ENCODE peak calls at places on chromosomes 7 and 10, in nine cellular contexts. F is brain microvascular endothelial cell; H is naive thymus-derived CD8-positive, alpha-beta T cell; C is activated naive CD4-positive, alpha-beta T cell treated with anti-CD3 and anti-CD28 coated beads for 36 hours; S is midbrain; B is cardiac septum; K is activated T-cell treated with anti-CD3 and anti-CD28 coated beads for 4 hours; P is stimulated activated CD8-positive, alpha-beta memory T cell treated with anti-CD3 and anti-CD28 coated beads, Interleukin-2, amount 100 ng/mL, for 48 hours; Q is AG10803. Z is an unnamed sample.

GRCh38 chr10:91598211-91598981 is 34.5 kb downstream of the PPP1R3C start:
- DNase-seq in P (no peak), S (no peak), B (no peak), Q (peak), C (no peak), H (no peak), F (peak), K (no peak), Z (no peak)

GRCh38 chr10:73865459-73866442 is 8.6 kb downstream of the CAMK2G start:
- DNase-seq in Q (no peak), K (no peak), S (no peak), B (peak), F (no peak), C (peak), H (peak), P (peak), Z (no peak)

GRCh38 chr10:6347391-6347951 is 144.7 kb downstream of the PFKFB3 start:
- DNase-seq in H (no peak), Q (peak), S (peak), F (no peak), C (peak), B (no peak), K (peak), P (peak), Z (no peak)

GRCh38 chr10:9301148-9301547 is 1246.7 kb downstream of the GATA3 start:
- DNase-seq in S (peak), H (no peak), F (no peak), P (no peak), K (no peak), C (no peak), B (no peak), Q (no peak), Z (no peak)

GRCh38 chr7:132491546-132491945 is 84.7 kb downstream of the PLXNA4 start:
- DNase-seq in P (no peak), F (no peak), H (no peak), C (no peak), S (no peak), B (no peak), K (no peak), Q (no peak), Z (no peak)

GRCh38 chr7:132161231-132161915 is 414.9 kb downstream of the PLXNA4 start:
- DNase-seq in B (no peak), Q (peak), F (no peak), H (no peak), C (no peak), K (no peak), P (no peak), S (peak), Z (no peak)

GRCh38 chr7:27165089-27165654 is at the start of gene HOXA9:
- DNase-seq in C (no peak), S (no peak), Q (peak), B (no peak), F (no peak), K (no peak), H (no peak), P (no peak), Z (no peak)

GRCh38 chr10:80264081-80265056 is 25.1 kb downstream of the MAT1A start:
- DNase-seq in Q (no peak), K (no peak), B (no peak), H (no peak), S (no peak), P (no peak), F (no peak), C (no peak), Z (no peak)

GRCh38 chr10:24097771-24098207 is 111.1 kb upstream of the KIAA1217 start:
- DNase-seq in H (no peak), Q (no peak), S (no peak), P (no peak), F (no peak), B (no peak), K (no peak), C (no peak), Z (no peak)

GRCh38 chr10:87752571-87752970 is 65.5 kb downstream of the ATAD1 start:
- DNase-seq in F (no peak), K (no peak), Q (peak), P (no peak), H (no peak), B (no peak), S (no peak), C (no peak), Z (no peak)

GRCh38 chr7:124747072-124747471 is 18.5 kb downstream of the GPR37 start:
- DNase-seq in Q (no peak), S (no peak), B (no peak), F (no peak), C (no peak), P (no peak), H (no peak), K (no peak), Z (no peak)

GRCh38 chr10:118595064-118595420 is 406 bp downstream of the PRLHR start:
- DNase-seq in F (no peak), S (no peak), K (no peak), B (no peak), P (no peak), H (no peak), C (no peak), Q (no peak), Z (no peak)

GRCh38 chr7:47147213-47147631 is 434.7 kb downstream of the TNS3 start:
- DNase-seq in F (no peak), S (no peak), C (no peak), B (no peak), H (no peak), K (no peak), Q (peak), P (no peak), Z (no peak)

GRCh38 chr10:68784476-68784875 is 42.9 kb upstream of the STOX1 start:
- DNase-seq in K (no peak), H (no peak), B (no peak), S (no peak), C (no peak), F (peak), Q (no peak), P (no peak), Z (no peak)

GRCh38 chr10:2987185-2987768 is 80.1 kb upstream of the PFKP start:
- DNase-seq in H (no peak), S (no peak), F (no peak), Q (no peak), K (no peak), C (no peak), B (no peak), P (no peak), Z (no peak)

GRCh38 chr10:2414562-2414961 is 652.8 kb upstream of the PFKP start:
- DNase-seq in Q (no peak), K (no peak), P (no peak), H (no peak), F (no peak), C (no peak), S (no peak), B (no peak), Z (no peak)

GRCh38 chr7:18889436-18889835 is 228.0 kb downstream of the TWIST1 start:
- DNase-seq in S (no peak), K (no peak), C (no peak), Q (no peak), P (no peak), B (no peak), F (no peak), H (no peak), Z (no peak)

GRCh38 chr7:142866361-142867096 is 11.7 kb downstream of the EPHB6 start:
- DNase-seq in K (no peak), S (peak), Q (no peak), H (no peak), B (peak), P (no peak), F (no peak), C (peak), Z (no peak)

GRCh38 chr10:124701435-124701834 is 42.7 kb downstream of the FAM53B start:
- DNase-seq in K (no peak), P (no peak), Q (peak), S (peak), F (peak), B (peak), H (no peak), C (no peak), Z (peak)

GRCh38 chr7:158585721-158586498 is 1.7 kb downstream of the PTPRN2 start:
- DNase-seq in C (no peak), P (no peak), S (no peak), B (peak), Q (no peak), K (no peak), F (no peak), H (no peak), Z (no peak)

GRCh38 chr7:4878336-4879335 is 4.9 kb downstream of the RADIL start:
- DNase-seq in B (peak), Q (no peak), F (peak), P (no peak), S (no peak), H (no peak), K (no peak), C (no peak), Z (peak)

GRCh38 chr7:117041007-117041406 is 87.7 kb downstream of the ST7 start:
- DNase-seq in K (no peak), Q (peak), C (no peak), F (peak), P (no peak), B (no peak), H (no peak), S (no peak), Z (no peak)

GRCh38 chr7:133477786-133478185 is 224.9 kb downstream of the EXOC4 start:
- DNase-seq in B (no peak), Q (no peak), S (no peak), C (no peak), P (no peak), F (no peak), H (no peak), K (no peak), Z (no peak)

GRCh38 chr10:93995598-93996271 is 2.0 kb downstream of the PLCE1 start:
- DNase-seq in F (peak), P (no peak), H (no peak), C (no peak), B (no peak), K (no peak), S (no peak), Q (peak), Z (no peak)

GRCh38 chr7:143214789-143215679 is 6.8 kb upstream of the TAS2R40 start:
- DNase-seq in H (peak), P (no peak), K (peak), Q (peak), S (peak), F (peak), C (peak), B (no peak), Z (no peak)

GRCh38 chr7:30925117-30925516 is 13.5 kb downstream of the AQP1 start:
- DNase-seq in B (peak), P (no peak), H (no peak), S (no peak), F (no peak), Q (no peak), C (no peak), K (no peak), Z (no peak)

GRCh38 chr7:155907450-155908177 is 95.4 kb upstream of the SHH start:
- DNase-seq in Q (no peak), B (no peak), C (no peak), F (no peak), S (no peak), H (no peak), P (no peak), K (no peak), Z (no peak)